ENCODE peak calls at places on chromosomes 11 and 22, in seven cellular contexts. I is activated T-cell treated with anti-CD3 and anti-CD28 coated beads for 1 hour, F is hypothalamus, M is frontal cortex, T is AG04449, P is T-helper 2 cell, V is spleen. L is an unnamed sample.
A peak's percentile ranks its signal among the peaks of the same experiment; 100 is the strongest.

GRCh38 chr22:41982886-41983285 is 13.6 kb downstream of the SEPTIN3 start:
- DNase-seq in I (no peak), F (no peak), M (no peak), T (no peak), P (no peak), V (no peak), L (no peak)

GRCh38 chr11:1203505-1204271 is 19.2 kb upstream of the MUC5B start:
- DNase-seq in I (no peak), F (no peak), M (no peak), T (no peak), P (no peak), V (peak; percentile 71), L (no peak)

GRCh38 chr11:74397531-74398243 is 546 bp downstream of the PGM2L1 start:
- DNase-seq in I (peak; percentile 16), F (no peak), M (peak; percentile 18), T (no peak), P (no peak), V (peak; percentile 90), L (peak; percentile 24)

GRCh38 chr11:66012946-66013761 is 1.3 kb downstream of the CST6 start:
- DNase-seq in I (no peak), F (no peak), M (no peak), T (no peak), P (no peak), V (no peak), L (no peak)

GRCh38 chr22:50048836-50049235 is 9.3 kb downstream of the TTLL8 start:
- DNase-seq in I (no peak), F (no peak), M (no peak), T (no peak), P (no peak), V (no peak), L (no peak)

GRCh38 chr11:76735218-76735480 is 48.0 kb upstream of the TSKU start:
- DNase-seq in I (no peak), F (no peak), M (peak; percentile 28), T (no peak), P (no peak), V (no peak), L (no peak)

GRCh38 chr22:45642966-45643365 is 28.7 kb upstream of the ATXN10 start:
- DNase-seq in I (no peak), F (no peak), M (no peak), T (no peak), P (no peak), V (no peak), L (no peak)

GRCh38 chr11:19162946-19163345 is 38.8 kb downstream of the CSRP3 start:
- DNase-seq in I (no peak), F (no peak), M (no peak), T (no peak), P (no peak), V (no peak), L (no peak)

GRCh38 chr22:25900390-25900789 is 158.4 kb downstream of the MYO18B start:
- DNase-seq in I (no peak), F (no peak), M (no peak), T (no peak), P (no peak), V (no peak), L (no peak)

GRCh38 chr11:79018371-79018849 is 422.4 kb downstream of the TENM4 start:
- DNase-seq in I (no peak), F (no peak), M (no peak), T (peak; percentile 53), P (no peak), V (no peak), L (no peak)

GRCh38 chr22:39382410-39382809 is 17.2 kb upstream of the TAB1 start:
- DNase-seq in I (no peak), F (no peak), M (no peak), T (no peak), P (no peak), V (no peak), L (no peak)

GRCh38 chr11:46894506-46894905 is 23.8 kb downstream of the LRP4 start:
- DNase-seq in I (no peak), F (no peak), M (no peak), T (no peak), P (no peak), V (no peak), L (no peak)

GRCh38 chr11:109961261-109961660 is 131.9 kb upstream of the ZC3H12C start:
- DNase-seq in I (no peak), F (no peak), M (no peak), T (no peak), P (no peak), V (no peak), L (no peak)

GRCh38 chr11:36371161-36371560 is 75.1 kb downstream of the PRR5L start:
- DNase-seq in I (no peak), F (no peak), M (no peak), T (no peak), P (no peak), V (no peak), L (no peak)

GRCh38 chr22:44721206-44721605 is 19.2 kb downstream of the PRR5 start:
- DNase-seq in I (no peak), F (no peak), M (no peak), T (no peak), P (no peak), V (no peak), L (no peak)

L was measured in T-helper 9 cell.